ENCODE peak calls at places on chromosomes 12 and 14, in four cellular contexts. Y is HFFc6, G is Right ventricle myocardium superior, H is T-helper 2 cell. U is an unnamed sample.

GRCh38 chr12:91108196-91108595 is 3.1 kb downstream of the LUM start:
- DNase-seq in Y (no peak), G (no peak), H (no peak), U (no peak)

GRCh38 chr12:79331870-79332269 is 358.9 kb downstream of the PAWR start:
- DNase-seq in Y (peak), G (no peak), H (no peak), U (no peak)

GRCh38 chr14:61894452-61895077 is 132.3 kb downstream of the SNAPC1 start:
- DNase-seq in Y (peak), G (peak), H (no peak), U (peak)

GRCh38 chr12:52364061-52364460 is 3.2 kb downstream of the KRT85 start:
- DNase-seq in Y (no peak), G (no peak), H (no peak), U (no peak)

GRCh38 chr14:103870891-103871595 is 23.7 kb upstream of the PPP1R13B start:
- DNase-seq in Y (no peak), G (no peak), H (no peak), U (no peak)

GRCh38 chr14:73823339-73823885 is 28.2 kb upstream of the PTGR2 start:
- DNase-seq in Y (no peak), G (no peak), H (no peak), U (no peak)

GRCh38 chr12:53505086-53505485 is 2.2 kb downstream of the NPFF start:
- DNase-seq in Y (no peak), G (peak), H (no peak), U (peak)

GRCh38 chr12:124550123-124551089 is 17.0 kb downstream of the NCOR2 start:
- DNase-seq in Y (no peak), G (no peak), H (no peak), U (no peak)

GRCh38 chr12:6778571-6779550 is 6.5 kb downstream of the LAG3 start:
- DNase-seq in Y (peak), G (peak), H (peak), U (peak)

GRCh38 chr12:126369487-126370463 is 1304.5 kb downstream of the AACS start:
- DNase-seq in Y (peak), G (no peak), H (no peak), U (peak)

GRCh38 chr12:112096667-112097066 is 11.9 kb downstream of the NAA25 start:
- DNase-seq in Y (peak), G (no peak), H (no peak), U (peak)

GRCh38 chr14:34662558-34663088 is 32.7 kb upstream of the SNX6 start:
- DNase-seq in Y (no peak), G (no peak), H (no peak), U (peak)

GRCh38 chr14:105944632-105945610 is 418.5 kb downstream of the TMEM121 start:
- DNase-seq in Y (no peak), G (peak), H (peak), U (no peak)

GRCh38 chr12:55728185-55728931 is 451 bp downstream of the CD63 start:
- DNase-seq in Y (peak), G (peak), H (no peak), U (peak)

GRCh38 chr12:122834229-122834920 is 882 bp upstream of the HIP1R start:
- DNase-seq in Y (peak), G (peak), H (no peak), U (peak)

GRCh38 chr12:54527631-54527929 is 21.8 kb upstream of the PDE1B start:
- DNase-seq in Y (no peak), G (no peak), H (no peak), U (no peak)

GRCh38 chr14:60643443-60644402 is 5.6 kb downstream of the SIX1 start:
- DNase-seq in Y (no peak), G (no peak), H (no peak), U (no peak)

GRCh38 chr12:100699209-100699608 is 95.4 kb upstream of the ANO4 start:
- DNase-seq in Y (no peak), G (no peak), H (no peak), U (no peak)

GRCh38 chr12:115916910-115917668 is 360.4 kb downstream of the MED13L start:
- DNase-seq in Y (no peak), G (peak), H (peak), U (no peak)

GRCh38 chr14:52951730-52952481 is 1.1 kb upstream of the FERMT2 start:
- DNase-seq in Y (peak), G (peak), H (no peak), U (peak)

GRCh38 chr12:7205091-7205490 is 15.6 kb downstream of the PEX5 start:
- DNase-seq in Y (no peak), G (no peak), H (no peak), U (no peak)

U was measured in fibroblast of lung.